ENCODE peak calls at places on chromosome 9, in eight cellular contexts. Y, V, Q, N, G, S, B and P are unnamed samples.

GRCh38 chr9:123361086-123361730 is 5.2 kb downstream of the CRB2 start:
- DNase-seq in Y (no peak), S (no peak), V (no peak), N (no peak), G (peak; percentile 90), Q (no peak), B (no peak), P (no peak)

GRCh38 chr9:18138676-18139075 is 335.3 kb upstream of the ADAMTSL1 start:
- DNase-seq in G (no peak), S (no peak), Q (no peak), N (no peak), Y (no peak), B (no peak), V (no peak), P (no peak)

GRCh38 chr9:130235558-130236435 is 29.8 kb upstream of the HMCN2 start:
- DNase-seq in V (peak; percentile 49), S (peak; percentile 84), Y (peak; percentile 65), G (peak; percentile 82), Q (peak; percentile 45), B (peak; percentile 46), N (peak; percentile 53), P (peak; percentile 13)

GRCh38 chr9:69253057-69253456 is 72.0 kb upstream of the ENTREP1 start:
- DNase-seq in N (no peak), S (no peak), Q (no peak), Y (no peak), V (peak; percentile 42), G (no peak), B (no peak), P (no peak)

GRCh38 chr9:99287641-99288040 is 65.6 kb downstream of the SEC61B start:
- DNase-seq in Y (no peak), Q (no peak), G (no peak), S (no peak), V (no peak), N (no peak), B (no peak), P (no peak)

GRCh38 chr9:100492952-100493351 is 20.0 kb downstream of the TMEFF1 start:
- DNase-seq in Q (no peak), N (peak; percentile 8), G (no peak), Y (no peak), V (no peak), B (no peak), S (no peak), P (no peak)

GRCh38 chr9:79660615-79661014 is 88.8 kb downstream of the TLE4 start:
- DNase-seq in G (no peak), B (no peak), N (no peak), S (no peak), V (no peak), Q (no peak), Y (no peak), P (no peak)

GRCh38 chr9:37325778-37326177 is 96.7 kb upstream of the GRHPR start:
- DNase-seq in Y (no peak), N (no peak), Q (no peak), G (no peak), B (no peak), S (no peak), V (no peak), P (no peak)

GRCh38 chr9:121839726-121840500 is 188.5 kb downstream of the DAB2IP start:
- DNase-seq in B (no peak), S (peak; percentile 38), G (no peak), Q (no peak), Y (no peak), V (no peak), N (no peak), P (no peak)

GRCh38 chr9:21559402-21560280 is 77.5 kb upstream of the IFNE start:
- DNase-seq in S (peak; percentile 71), V (peak; percentile 68), Q (no peak), G (peak; percentile 64), Y (no peak), B (no peak), N (peak; percentile 82), P (no peak)

GRCh38 chr9:124357591-124358361 is 57.5 kb downstream of the PSMB7 start:
- DNase-seq in N (no peak), B (no peak), S (no peak), Y (no peak), G (no peak), V (no peak), Q (no peak), P (no peak)

GRCh38 chr9:4137234-4137633 is 162.6 kb downstream of the GLIS3 start:
- DNase-seq in B (peak; percentile 92), G (peak; percentile 15), S (no peak), V (peak; percentile 88), Y (no peak), N (peak; percentile 96), Q (no peak), P (peak; percentile 88)

GRCh38 chr9:123687246-123687721 is 242.6 kb downstream of the DENND1A start:
- DNase-seq in Y (no peak), N (peak; percentile 52), V (peak; percentile 44), Q (no peak), B (no peak), G (peak; percentile 12), S (no peak), P (no peak)

GRCh38 chr9:30197954-30198353 is 2186.5 kb upstream of the ACO1 start:
- DNase-seq in G (no peak), S (no peak), Q (no peak), N (peak; percentile 25), Y (no peak), B (no peak), V (no peak), P (no peak)

GRCh38 chr9:34623386-34624235 is 3.3 kb upstream of the DCTN3 start:
- DNase-seq in N (no peak), S (no peak), B (no peak), G (no peak), V (no peak), Y (no peak), Q (no peak), P (no peak)

GRCh38 chr9:91187965-91188344 is 173.8 kb downstream of the AUH start:
- DNase-seq in B (peak; percentile 59), V (no peak), G (no peak), N (no peak), S (no peak), Y (no peak), Q (no peak), P (no peak)

GRCh38 chr9:100408541-100409175 is 18.3 kb upstream of the MSANTD3 start:
- DNase-seq in G (no peak), N (no peak), Y (no peak), V (no peak), S (no peak), Q (no peak), B (no peak), P (no peak)

GRCh38 chr9:76866689-76867088 is 39.2 kb downstream of the PRUNE2 start:
- DNase-seq in G (no peak), V (no peak), Q (no peak), Y (no peak), B (peak; percentile 83), S (no peak), N (peak; percentile 91), P (peak; percentile 85)

GRCh38 chr9:12191630-12192029 is 501.6 kb upstream of the TYRP1 start:
- DNase-seq in B (no peak), G (no peak), Q (no peak), Y (no peak), N (no peak), V (no peak), S (no peak), P (no peak)

GRCh38 chr9:75001719-75002421 is 26.2 kb downstream of the CARNMT1 start:
- DNase-seq in G (peak; percentile 84), V (peak; percentile 82), N (peak; percentile 76), Y (no peak), Q (no peak), S (no peak), B (peak; percentile 40), P (peak; percentile 78)

GRCh38 chr9:37449877-37450632 is 15.2 kb downstream of the ZBTB5 start:
- DNase-seq in B (no peak), Y (no peak), N (no peak), Q (no peak), V (no peak), S (no peak), G (no peak), P (no peak)

GRCh38 chr9:94085062-94085639 is 887 bp downstream of the PTPDC1 start:
- DNase-seq in B (peak; percentile 34), V (no peak), N (peak; percentile 20), G (no peak), Y (no peak), Q (no peak), S (no peak), P (no peak)
- H3K27ac ChIP-seq in B (no peak overlapping the region), V (no peak overlapping the region), N (no peak overlapping the region), G (no peak overlapping the region), Y (peak overlapping the region; percentile 75), Q (no peak overlapping the region), S (no peak overlapping the region), P (no peak overlapping the region)

GRCh38 chr9:109192732-109193361 is 25.8 kb upstream of the FRRS1L start:
- DNase-seq in S (no peak), Y (no peak), B (no peak), G (peak; percentile 44), N (peak; percentile 38), Q (no peak), V (no peak), P (no peak)
- TF ChIP-seq CTCF in S (no peak), Y (peak; percentile 55), B (peak; percentile 69), G (peak; percentile 55), N (peak; percentile 68), Q (no peak), V (no peak), P (peak; percentile 57)

GRCh38 chr9:129173296-129174101 is 4.6 kb downstream of the IER5L start:
- DNase-seq in Q (no peak), G (no peak), Y (peak; percentile 31), N (no peak), S (no peak), V (no peak), B (no peak), P (no peak)
- H3K4me3 ChIP-seq in Q (peak overlapping the region; percentile 100), G (peak overlapping the region; percentile 88), Y (peak overlapping the region; percentile 92), N (peak overlapping the region; percentile 90), S (peak overlapping the region; percentile 79), V (no peak overlapping the region), B (peak overlapping the region; percentile 94), P (peak overlapping the region; percentile 64)

GRCh38 chr9:135275163-135275925 is 187.9 kb downstream of the OLFM1 start:
- DNase-seq in G (no peak), Y (no peak), S (peak; percentile 81), V (no peak), Q (no peak), B (no peak), N (no peak), P (no peak)
- H3K27ac ChIP-seq in G (no peak overlapping the region), Y (no peak overlapping the region), S (no peak overlapping the region), V (no peak overlapping the region), Q (no peak overlapping the region), B (no peak overlapping the region), N (no peak overlapping the region), P (no peak overlapping the region)

GRCh38 chr9:88916875-88917274 is 74.4 kb upstream of the S1PR3 start:
- DNase-seq in Q (no peak), V (no peak), N (no peak), S (no peak), B (no peak), Y (no peak), G (no peak), P (no peak)

GRCh38 chr9:88917375-88917774 is 73.9 kb upstream of the S1PR3 start:
- DNase-seq in Q (no peak), V (no peak), B (no peak), S (no peak), G (no peak), Y (no peak), N (no peak), P (no peak)

GRCh38 chr9:88923653-88924284 is 67.5 kb upstream of the S1PR3 start:
- DNase-seq in S (peak; percentile 71), G (no peak), Y (no peak), N (no peak), V (no peak), B (no peak), Q (no peak), P (no peak)

GRCh38 chr9:88922091-88922490 is 69.2 kb upstream of the S1PR3 start:
- DNase-seq in B (no peak), Q (no peak), V (no peak), Y (no peak), G (no peak), N (no peak), S (no peak), P (no peak)

GRCh38 chr9:88920645-88921044 is 70.6 kb upstream of the S1PR3 start:
- DNase-seq in Q (no peak), V (no peak), G (no peak), B (no peak), N (peak; percentile 20), Y (no peak), S (no peak), P (no peak)
- TF ChIP-seq CTCF in Q (no peak), V (no peak), G (no peak), B (no peak), N (peak; percentile 33), Y (no peak), S (no peak), P (no peak)